ENCODE peak calls at places on chromosomes 2 and 18, in five cellular contexts. One of them, this sample, is unnamed.
A peak's percentile ranks its signal among the peaks of the same experiment; 100 is the strongest.

GRCh38 chr18:58176915-58177717 is 133.1 kb downstream of the NEDD4L start:
- DNase-seq in neural progenitor cell: peak; percentile 48
- DNase-seq in T1000: no peak
- DNase-seq in GM12891: no peak
- DNase-seq in hepatocyte: peak; percentile 60
- DNase-seq in this sample: peak; percentile 75

GRCh38 chr18:58051765-58052460 is 7.9 kb downstream of the NEDD4L start:
- DNase-seq in neural progenitor cell: no peak
- DNase-seq in T1000: no peak
- DNase-seq in GM12891: no peak
- DNase-seq in hepatocyte: no peak
- DNase-seq in this sample: no peak

GRCh38 chr2:94874277-94874997 is 3.2 kb downstream of the TEKT4 start:
- DNase-seq in neural progenitor cell: no peak
- DNase-seq in T1000: no peak
- DNase-seq in GM12891: peak; percentile 94
- DNase-seq in hepatocyte: no peak
- DNase-seq in this sample: no peak

GRCh38 chr2:54613361-54613760 is 110.1 kb upstream of the EML6 start:
- DNase-seq in neural progenitor cell: no peak
- DNase-seq in T1000: no peak
- DNase-seq in GM12891: no peak
- DNase-seq in hepatocyte: no peak
- DNase-seq in this sample: no peak

GRCh38 chr2:230717595-230717994 is 5.0 kb downstream of the CAB39 start:
- DNase-seq in neural progenitor cell: peak; percentile 59
- DNase-seq in T1000: no peak
- DNase-seq in GM12891: no peak
- DNase-seq in hepatocyte: no peak
- DNase-seq in this sample: no peak

GRCh38 chr18:46291149-46291548 is 187.0 kb downstream of the HAUS1 start:
- DNase-seq in neural progenitor cell: no peak
- DNase-seq in T1000: no peak
- DNase-seq in GM12891: no peak
- DNase-seq in hepatocyte: no peak
- DNase-seq in this sample: no peak

GRCh38 chr18:58319719-58320118 is 275.7 kb downstream of the NEDD4L start:
- DNase-seq in neural progenitor cell: no peak
- DNase-seq in T1000: no peak
- DNase-seq in GM12891: no peak
- DNase-seq in hepatocyte: no peak
- DNase-seq in this sample: no peak

GRCh38 chr2:71945133-71945959 is 202.3 kb downstream of the CYP26B1 start:
- DNase-seq in neural progenitor cell: no peak
- DNase-seq in T1000: no peak
- DNase-seq in GM12891: no peak
- DNase-seq in hepatocyte: no peak
- DNase-seq in this sample: no peak

GRCh38 chr2:95305341-95306058 is 8.4 kb downstream of the KCNIP3 start:
- DNase-seq in neural progenitor cell: no peak
- DNase-seq in T1000: no peak
- DNase-seq in GM12891: no peak
- DNase-seq in hepatocyte: no peak
- DNase-seq in this sample: no peak

GRCh38 chr2:147273628-147274027 is 571.2 kb upstream of the ACVR2A start:
- DNase-seq in neural progenitor cell: no peak
- DNase-seq in T1000: no peak
- DNase-seq in GM12891: no peak
- DNase-seq in hepatocyte: no peak
- DNase-seq in this sample: no peak

GRCh38 chr2:35104306-35104705 is 1251.3 kb upstream of the CRIM1 start:
- DNase-seq in neural progenitor cell: no peak
- DNase-seq in T1000: no peak
- DNase-seq in GM12891: no peak
- DNase-seq in hepatocyte: no peak
- DNase-seq in this sample: no peak

GRCh38 chr2:12501469-12502147 is 215.1 kb upstream of the TRIB2 start:
- DNase-seq in neural progenitor cell: no peak
- DNase-seq in T1000: no peak
- DNase-seq in GM12891: peak; percentile 39
- DNase-seq in hepatocyte: no peak
- DNase-seq in this sample: no peak

GRCh38 chr18:58970943-58971799 is 106.5 kb downstream of the ZNF532 start:
- DNase-seq in neural progenitor cell: no peak
- DNase-seq in T1000: no peak
- DNase-seq in GM12891: no peak
- DNase-seq in hepatocyte: no peak
- DNase-seq in this sample: no peak

GRCh38 chr2:240459401-240460242 is 24.2 kb downstream of the GPC1 start:
- DNase-seq in neural progenitor cell: peak; percentile 45
- DNase-seq in T1000: no peak
- DNase-seq in GM12891: no peak
- DNase-seq in hepatocyte: peak; percentile 48
- DNase-seq in this sample: no peak

GRCh38 chr18:76602169-76602568 is 107.1 kb upstream of the ZNF516 start:
- DNase-seq in neural progenitor cell: no peak
- DNase-seq in T1000: no peak
- DNase-seq in GM12891: no peak
- DNase-seq in hepatocyte: no peak
- DNase-seq in this sample: no peak

GRCh38 chr2:109407401-109408335 is 206.1 kb downstream of the SEPTIN10 start:
- DNase-seq in neural progenitor cell: no peak
- DNase-seq in T1000: no peak
- DNase-seq in GM12891: no peak
- DNase-seq in hepatocyte: no peak
- DNase-seq in this sample: no peak

GRCh38 chr2:105262662-105263091 is 21.1 kb downstream of the GPR45 start:
- DNase-seq in neural progenitor cell: no peak
- DNase-seq in T1000: no peak
- DNase-seq in GM12891: no peak
- DNase-seq in hepatocyte: no peak
- DNase-seq in this sample: no peak

GRCh38 chr2:207819839-207820784 is 50.4 kb upstream of the FZD5 start:
- DNase-seq in neural progenitor cell: no peak
- DNase-seq in T1000: no peak
- DNase-seq in GM12891: no peak
- DNase-seq in hepatocyte: peak; percentile 89
- DNase-seq in this sample: no peak

GRCh38 chr2:210162466-210163124 is 8.6 kb downstream of the KANSL1L start:
- DNase-seq in neural progenitor cell: no peak
- DNase-seq in T1000: no peak
- DNase-seq in GM12891: no peak
- DNase-seq in hepatocyte: no peak
- DNase-seq in this sample: no peak

GRCh38 chr2:223735659-223736244 is 101.6 kb downstream of the AP1S3 start:
- DNase-seq in neural progenitor cell: no peak
- DNase-seq in T1000: no peak
- DNase-seq in GM12891: no peak
- DNase-seq in hepatocyte: peak; percentile 26
- DNase-seq in this sample: peak; percentile 94

GRCh38 chr2:128563348-128563687 is 244.7 kb upstream of the HS6ST1 start:
- DNase-seq in neural progenitor cell: no peak
- DNase-seq in T1000: no peak
- DNase-seq in GM12891: no peak
- DNase-seq in hepatocyte: no peak
- DNase-seq in this sample: peak; percentile 94

This sample was measured in GM04503.